ENCODE peak calls at places on chromosomes 3 and 15, in seven cellular contexts. R is heart right ventricle; T is NCI-H1092; G is CD4-positive, alpha-beta memory T cell; L is HTR-8/SVneo; H is stimulated activated CD4-positive, alpha-beta T cell treated with anti-CD3 and anti-CD28 coated beads, Interleukin-12 subunit alpha, Interleukin-12 subunit beta, amount 100 ng/mL, for 24 hours; Y is occipital lobe. W is an unnamed sample.
A peak's percentile ranks its signal among the peaks of the same experiment; 100 is the strongest.

GRCh38 chr3:141383555-141384129 is 15.3 kb downstream of the ZBTB38 start:
- DNase-seq in R (no peak), T (peak; percentile 45), G (no peak), L (no peak), H (no peak), Y (no peak), W (no peak)

GRCh38 chr3:192727032-192727847 is at the start of gene FGF12:
- DNase-seq in R (peak; percentile 87), T (peak; percentile 76), G (no peak), L (peak; percentile 56), H (no peak), Y (peak; percentile 85), W (peak; percentile 91)

GRCh38 chr3:53224026-53224425 is 31.8 kb downstream of the TKT start:
- DNase-seq in R (no peak), T (no peak), G (no peak), L (no peak), H (no peak), Y (no peak), W (no peak)

GRCh38 chr3:71099997-71100719 is 483.4 kb downstream of the FOXP1 start:
- DNase-seq in R (no peak), T (no peak), G (no peak), L (no peak), H (no peak), Y (no peak), W (no peak)

GRCh38 chr3:94171954-94172353 is 109.1 kb downstream of the NSUN3 start:
- DNase-seq in R (no peak), T (no peak), G (no peak), L (no peak), H (no peak), Y (no peak), W (no peak)

GRCh38 chr3:30913176-30913575 is 18.7 kb upstream of the GADL1 start:
- DNase-seq in R (no peak), T (no peak), G (no peak), L (no peak), H (no peak), Y (no peak), W (no peak)

GRCh38 chr3:27568393-27568792 is 84.2 kb upstream of the SLC4A7 start:
- DNase-seq in R (peak; percentile 54), T (peak; percentile 40), G (no peak), L (peak; percentile 65), H (no peak), Y (peak; percentile 48), W (no peak)

GRCh38 chr3:188037116-188037718 is 116.7 kb upstream of the LPP start:
- DNase-seq in R (no peak), T (no peak), G (no peak), L (no peak), H (no peak), Y (no peak), W (no peak)

GRCh38 chr15:41734079-41734478 is 40.2 kb upstream of the MAPKBP1 start:
- DNase-seq in R (no peak), T (no peak), G (no peak), L (no peak), H (no peak), Y (no peak), W (no peak)

GRCh38 chr15:69604050-69604378 is 151.4 kb downstream of the RPLP1 start:
- DNase-seq in R (no peak), T (peak; percentile 19), G (no peak), L (no peak), H (no peak), Y (no peak), W (no peak)

GRCh38 chr3:48621461-48621869 is at the start of gene TMEM89:
- DNase-seq in R (no peak), T (no peak), G (no peak), L (no peak), H (no peak), Y (no peak), W (no peak)

GRCh38 chr3:99915911-99916310 is 98.2 kb downstream of the CMSS1 start:
- DNase-seq in R (no peak), T (no peak), G (no peak), L (no peak), H (no peak), Y (no peak), W (no peak)

GRCh38 chr15:48395532-48396011 is 64.3 kb downstream of the DUT start:
- DNase-seq in R (peak; percentile 70), T (no peak), G (no peak), L (no peak), H (no peak), Y (no peak), W (no peak)

GRCh38 chr3:52083556-52084087 is 27.3 kb upstream of the DUSP7 start:
- DNase-seq in R (no peak), T (no peak), G (no peak), L (no peak), H (no peak), Y (no peak), W (no peak)

GRCh38 chr15:93012793-93013192 is 76.2 kb downstream of the RGMA start:
- DNase-seq in R (no peak), T (no peak), G (no peak), L (no peak), H (no peak), Y (peak; percentile 14), W (no peak)

GRCh38 chr15:62756326-62756994 is 286.1 kb upstream of the TPM1 start:
- DNase-seq in R (no peak), T (no peak), G (no peak), L (no peak), H (no peak), Y (peak; percentile 22), W (peak; percentile 64)

GRCh38 chr3:69009559-69010410 is 3.7 kb downstream of the EOGT start:
- DNase-seq in R (no peak), T (no peak), G (no peak), L (no peak), H (no peak), Y (no peak), W (no peak)

GRCh38 chr3:15659254-15659975 is 57.9 kb downstream of the BTD start:
- DNase-seq in R (no peak), T (no peak), G (no peak), L (no peak), H (no peak), Y (no peak), W (no peak)

GRCh38 chr15:32823750-32824149 is 105.9 kb downstream of the GREM1 start:
- DNase-seq in R (no peak), T (no peak), G (no peak), L (no peak), H (no peak), Y (no peak), W (no peak)

GRCh38 chr3:130480736-130481135 is 36.2 kb upstream of the COL6A6 start:
- DNase-seq in R (no peak), T (no peak), G (no peak), L (no peak), H (no peak), Y (no peak), W (no peak)